ENCODE peak calls at places on chromosome X, in five cellular contexts. One of them, this sample, is unnamed.

GRCh38 chrX:15404712-15405111 is 20.5 kb upstream of the VEGFD start:
- DNase-seq in HEK293T: no peak
- DNase-seq in HepG2: no peak
- DNase-seq in SK-N-SH: peak
- DNase-seq in K562: no peak
- DNase-seq in this sample: no peak

GRCh38 chrX:69388526-69388925 is 115.6 kb upstream of the NALF2 start:
- DNase-seq in HEK293T: no peak
- DNase-seq in HepG2: no peak
- DNase-seq in SK-N-SH: no peak
- DNase-seq in K562: no peak
- DNase-seq in this sample: no peak

GRCh38 chrX:32530802-32531403 is 680.4 kb downstream of the DMD start:
- DNase-seq in HEK293T: peak
- DNase-seq in HepG2: peak
- DNase-seq in SK-N-SH: no peak
- DNase-seq in K562: peak
- DNase-seq in this sample: no peak

GRCh38 chrX:19862634-19863236 is 24.7 kb downstream of the SH3KBP1 start:
- DNase-seq in HEK293T: no peak
- DNase-seq in HepG2: no peak
- DNase-seq in SK-N-SH: no peak
- DNase-seq in K562: no peak
- DNase-seq in this sample: no peak

GRCh38 chrX:13533726-13534125 is 35.7 kb upstream of the EGFL6 start:
- DNase-seq in HEK293T: no peak
- DNase-seq in HepG2: no peak
- DNase-seq in SK-N-SH: no peak
- DNase-seq in K562: no peak
- DNase-seq in this sample: no peak

GRCh38 chrX:38970845-38971244 is 169.6 kb downstream of the MID1IP1 start:
- DNase-seq in HEK293T: no peak
- DNase-seq in HepG2: no peak
- DNase-seq in SK-N-SH: no peak
- DNase-seq in K562: no peak
- DNase-seq in this sample: no peak

GRCh38 chrX:49761481-49761880 is 65.7 kb upstream of the PAGE1 start:
- DNase-seq in HEK293T: peak
- DNase-seq in HepG2: peak
- DNase-seq in SK-N-SH: no peak
- DNase-seq in K562: peak
- DNase-seq in this sample: no peak

GRCh38 chrX:56728321-56728720 is 722 bp upstream of the NBDY start:
- DNase-seq in HEK293T: no peak
- DNase-seq in HepG2: no peak
- DNase-seq in SK-N-SH: no peak
- DNase-seq in K562: no peak
- DNase-seq in this sample: no peak

GRCh38 chrX:75155454-75155829 is 641 bp downstream of the ABCB7 start:
- DNase-seq in HEK293T: no peak
- DNase-seq in HepG2: no peak
- DNase-seq in SK-N-SH: peak
- DNase-seq in K562: peak
- DNase-seq in this sample: no peak

GRCh38 chrX:51332188-51332942 is at the start of gene NUDT10:
- DNase-seq in HEK293T: peak
- DNase-seq in HepG2: no peak
- DNase-seq in SK-N-SH: peak
- DNase-seq in K562: no peak
- DNase-seq in this sample: no peak

GRCh38 chrX:781216-782211 is 150.9 kb downstream of the SHOX start:
- DNase-seq in HEK293T: no peak
- DNase-seq in HepG2: no peak
- DNase-seq in SK-N-SH: no peak
- DNase-seq in K562: no peak
- DNase-seq in this sample: no peak

GRCh38 chrX:43556207-43556606 is 99.9 kb upstream of the MAOA start:
- DNase-seq in HEK293T: no peak
- DNase-seq in HepG2: no peak
- DNase-seq in SK-N-SH: no peak
- DNase-seq in K562: no peak
- DNase-seq in this sample: no peak

GRCh38 chrX:31217111-31217510 is 145.3 kb upstream of the FTHL17 start:
- DNase-seq in HEK293T: no peak
- DNase-seq in HepG2: no peak
- DNase-seq in SK-N-SH: no peak
- DNase-seq in K562: no peak
- DNase-seq in this sample: no peak

GRCh38 chrX:31212856-31213748 is 141.3 kb upstream of the FTHL17 start:
- DNase-seq in HEK293T: no peak
- DNase-seq in HepG2: no peak
- DNase-seq in SK-N-SH: no peak
- DNase-seq in K562: no peak
- DNase-seq in this sample: no peak

GRCh38 chrX:31215277-31215815 is 143.5 kb upstream of the FTHL17 start:
- DNase-seq in HEK293T: no peak
- DNase-seq in HepG2: no peak
- DNase-seq in SK-N-SH: no peak
- DNase-seq in K562: no peak
- DNase-seq in this sample: no peak

GRCh38 chrX:31209005-31209612 is 137.3 kb upstream of the FTHL17 start:
- DNase-seq in HEK293T: peak
- DNase-seq in HepG2: no peak
- DNase-seq in SK-N-SH: no peak
- DNase-seq in K562: no peak
- DNase-seq in this sample: no peak

DNA sequence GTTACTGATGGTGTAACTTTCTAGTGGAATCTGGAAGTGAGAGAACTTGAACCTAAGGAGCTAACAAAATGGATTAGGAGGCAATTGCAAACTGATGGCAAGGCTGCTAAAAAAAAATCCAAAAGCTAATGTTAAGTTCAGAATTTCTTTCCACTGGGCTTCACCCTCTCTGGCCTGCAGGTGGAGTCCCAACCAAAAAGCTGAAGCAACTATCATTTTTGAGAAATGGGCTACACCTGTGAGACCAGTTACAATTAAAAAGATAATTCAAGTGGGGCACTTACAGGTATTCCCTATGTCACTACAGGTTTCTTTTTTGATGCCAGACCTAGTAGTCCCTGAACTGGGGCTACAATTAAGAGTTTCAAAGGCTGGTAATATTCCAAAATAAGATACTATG is 142.1 kb upstream of the FTHL17 start:
- DNase-seq in HEK293T: peak
- DNase-seq in HepG2: no peak
- DNase-seq in SK-N-SH: peak
- DNase-seq in K562: peak
- DNase-seq in this sample: no peak
- TF ChIP-seq FOXM1 in HEK293T: no peak
- TF ChIP-seq FOXM1 in HepG2: no peak
- TF ChIP-seq FOXM1 in SK-N-SH: no peak
- TF ChIP-seq FOXM1 in K562: no peak
- TF ChIP-seq FOXM1 in this sample: no peak

GRCh38 chrX:40736170-40736505 is 796 bp upstream of the MED14 start:
- DNase-seq in HEK293T: no peak
- DNase-seq in HepG2: peak
- DNase-seq in SK-N-SH: no peak
- DNase-seq in K562: no peak
- DNase-seq in this sample: no peak

GRCh38 chrX:40729923-40730584 is 5.3 kb downstream of the MED14 start:
- DNase-seq in HEK293T: no peak
- DNase-seq in HepG2: no peak
- DNase-seq in SK-N-SH: no peak
- DNase-seq in K562: no peak
- DNase-seq in this sample: no peak

GRCh38 chrX:40735318-40736169 is at the start of gene MED14:
- DNase-seq in HEK293T: peak
- DNase-seq in HepG2: peak
- DNase-seq in SK-N-SH: peak
- DNase-seq in K562: peak
- DNase-seq in this sample: peak

GRCh38 chrX:40733691-40734090 is 1.7 kb downstream of the MED14 start:
- DNase-seq in HEK293T: no peak
- DNase-seq in HepG2: no peak
- DNase-seq in SK-N-SH: peak
- DNase-seq in K562: no peak
- DNase-seq in this sample: no peak

GRCh38 chrX:40734956-40735317 is 405 bp downstream of the MED14 start:
- DNase-seq in HEK293T: no peak
- DNase-seq in HepG2: no peak
- DNase-seq in SK-N-SH: no peak
- DNase-seq in K562: no peak
- DNase-seq in this sample: no peak
- TF ChIP-seq FOXM1 in HEK293T: no peak
- TF ChIP-seq FOXM1 in HepG2: no peak
- TF ChIP-seq FOXM1 in SK-N-SH: no peak
- TF ChIP-seq FOXM1 in K562: no peak
- TF ChIP-seq FOXM1 in this sample: no peak

DNA sequence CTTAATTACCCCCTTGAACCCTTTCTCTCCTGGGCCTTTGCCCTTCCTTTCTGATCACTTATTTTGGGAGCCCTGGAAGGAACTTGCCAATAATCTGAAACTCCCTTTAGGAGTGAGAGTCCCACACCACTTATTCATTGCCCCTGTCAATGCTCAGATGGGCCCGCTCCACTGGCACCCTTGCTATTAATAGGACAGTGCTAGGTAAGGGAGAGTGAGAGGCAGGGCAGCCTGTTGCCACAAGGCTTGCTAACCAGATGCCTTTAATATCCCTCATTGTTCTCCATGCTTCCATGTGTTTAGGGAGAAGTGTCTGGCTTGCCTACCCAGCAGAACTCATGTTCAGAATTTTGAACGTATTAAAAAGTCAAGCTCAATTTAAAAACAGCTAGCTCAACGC is 1.7 kb upstream of the NHS start:
- DNase-seq in HEK293T: no peak
- DNase-seq in HepG2: no peak
- DNase-seq in SK-N-SH: no peak
- DNase-seq in K562: no peak
- DNase-seq in this sample: no peak
- TF ChIP-seq FOXM1 in HEK293T: no peak
- TF ChIP-seq FOXM1 in HepG2: no peak
- TF ChIP-seq FOXM1 in SK-N-SH: no peak
- TF ChIP-seq FOXM1 in K562: no peak
- TF ChIP-seq FOXM1 in this sample: no peak

DNA sequence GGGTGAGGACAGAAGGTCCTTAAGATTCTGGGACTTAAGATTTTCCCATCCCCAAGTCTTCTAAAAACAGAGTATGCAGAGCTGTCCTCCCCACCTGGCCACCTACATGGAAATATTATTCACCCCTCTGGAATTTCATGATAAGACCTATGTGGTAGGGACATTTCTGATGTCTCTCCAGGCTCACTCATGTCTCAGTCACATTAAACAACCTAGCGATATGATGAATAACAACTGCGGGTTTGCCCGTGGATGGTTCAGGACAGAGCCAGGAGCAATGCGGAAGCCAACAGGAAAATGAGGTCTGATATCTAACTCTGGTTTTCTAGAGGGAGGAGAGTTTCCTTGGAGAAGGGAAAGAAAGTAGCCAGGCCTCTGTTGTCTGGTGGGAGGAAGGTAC is 47.4 kb downstream of the TEX13A start:
- DNase-seq in HEK293T: no peak
- DNase-seq in HepG2: no peak
- DNase-seq in SK-N-SH: no peak
- DNase-seq in K562: no peak
- DNase-seq in this sample: no peak
- TF ChIP-seq FOXM1 in HEK293T: no peak
- TF ChIP-seq FOXM1 in HepG2: no peak
- TF ChIP-seq FOXM1 in SK-N-SH: no peak
- TF ChIP-seq FOXM1 in K562: no peak
- TF ChIP-seq FOXM1 in this sample: no peak

GRCh38 chrX:136065044-136065671 is 79.9 kb downstream of the SLC9A6 start:
- DNase-seq in HEK293T: peak
- DNase-seq in HepG2: peak
- DNase-seq in SK-N-SH: no peak
- DNase-seq in K562: no peak
- DNase-seq in this sample: no peak
- TF ChIP-seq FOXM1 in HEK293T: no peak
- TF ChIP-seq FOXM1 in HepG2: no peak
- TF ChIP-seq FOXM1 in SK-N-SH: no peak
- TF ChIP-seq FOXM1 in K562: no peak
- TF ChIP-seq FOXM1 in this sample: no peak

DNA sequence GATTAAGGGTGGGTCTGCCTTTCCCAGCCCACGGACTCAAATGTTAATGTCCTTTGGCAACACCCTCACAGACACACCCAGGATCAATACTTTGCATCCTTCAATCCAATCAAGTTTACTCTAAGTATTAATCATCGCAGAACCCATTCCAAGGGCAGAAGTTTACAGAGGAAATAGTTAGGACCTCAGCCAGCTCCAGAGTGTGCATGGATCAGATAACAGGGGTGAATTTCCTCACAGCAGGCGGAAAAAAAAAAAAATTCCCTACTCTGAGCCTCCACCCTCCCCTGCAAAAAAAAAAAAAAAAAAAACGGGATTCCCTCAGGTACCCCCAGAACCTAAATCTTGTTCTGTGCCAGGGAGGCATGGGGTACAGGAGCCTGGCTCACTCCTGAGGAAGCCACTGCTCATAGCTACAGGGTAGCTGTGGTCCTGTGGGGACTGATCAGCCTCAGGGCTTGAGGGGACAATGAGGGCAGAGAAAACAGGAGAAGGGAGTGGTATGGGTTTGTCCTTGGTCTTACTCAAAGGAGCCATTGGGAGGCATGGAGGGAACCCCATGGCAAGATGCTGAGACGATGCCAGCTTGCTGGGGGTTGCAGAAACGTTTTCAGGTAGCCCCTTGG is 113.0 kb downstream of the DHRSX start:
- DNase-seq in HEK293T: no peak
- DNase-seq in HepG2: no peak
- DNase-seq in SK-N-SH: no peak
- DNase-seq in K562: no peak
- DNase-seq in this sample: no peak
- TF ChIP-seq FOXM1 in HEK293T: no peak
- TF ChIP-seq FOXM1 in HepG2: no peak
- TF ChIP-seq FOXM1 in SK-N-SH: no peak
- TF ChIP-seq FOXM1 in K562: no peak
- TF ChIP-seq FOXM1 in this sample: no peak